ENCODE peak calls at places on chromosomes 4 and X, in nine cellular contexts. S, Y, R, E, W, L, M, C and D are unnamed samples.

GRCh38 chrX:20477836-20478532 is 211.3 kb upstream of the RPS6KA3 start:
- DNase-seq in E (no peak), L (no peak), M (no peak), W (no peak), C (no peak), R (no peak), S (no peak), Y (no peak), D (no peak)

GRCh38 chr4:111074523-111075114 is 451.7 kb upstream of the PITX2 start:
- DNase-seq in Y (no peak), L (peak), E (no peak), C (no peak), M (no peak), W (no peak), R (no peak), S (no peak), D (no peak)

GRCh38 chr4:61795998-61796397 is 595.9 kb downstream of the ADGRL3 start:
- DNase-seq in C (no peak), M (no peak), S (no peak), L (no peak), Y (no peak), E (no peak), W (no peak), R (no peak), D (no peak)

GRCh38 chrX:119605398-119605738 is 856 bp downstream of the NKRF start:
- DNase-seq in R (no peak), S (no peak), C (no peak), M (peak), Y (no peak), L (peak), E (no peak), W (no peak), D (no peak)

GRCh38 chrX:139203681-139204575 is 326.6 kb upstream of the F9 start:
- DNase-seq in M (peak), W (peak), E (no peak), R (peak), L (peak), C (no peak), Y (no peak), S (no peak), D (no peak)

GRCh38 chr4:68655764-68656444 is 14.5 kb downstream of the UGT2B15 start:
- DNase-seq in S (no peak), C (no peak), Y (no peak), E (no peak), M (no peak), R (no peak), W (no peak), L (peak), D (no peak)

GRCh38 chrX:19350831-19351447 is 7.2 kb downstream of the PDHA1 start:
- DNase-seq in L (no peak), W (peak), R (peak), E (no peak), S (no peak), M (no peak), C (no peak), Y (no peak), D (no peak)

GRCh38 chr4:104015680-104016079 is 295.9 kb upstream of the TACR3 start:
- DNase-seq in R (peak), C (no peak), M (no peak), Y (no peak), W (no peak), S (no peak), L (peak), E (no peak), D (no peak)

GRCh38 chrX:43586855-43587254 is 69.2 kb upstream of the MAOA start:
- DNase-seq in E (no peak), L (no peak), M (no peak), S (no peak), C (no peak), R (no peak), W (no peak), Y (no peak), D (no peak)

GRCh38 chrX:69073721-69074120 is 91.5 kb downstream of the PJA1 start:
- DNase-seq in S (no peak), M (peak), R (no peak), E (no peak), W (no peak), Y (no peak), C (no peak), L (no peak), D (no peak)

GRCh38 chrX:109345866-109346265 is 136.0 kb downstream of the GUCY2F start:
- DNase-seq in E (no peak), S (no peak), M (no peak), L (no peak), W (no peak), R (no peak), C (no peak), Y (no peak), D (no peak)

GRCh38 chr4:87469390-87469789 is 47.0 kb downstream of the NUDT9 start:
- DNase-seq in R (no peak), L (no peak), E (no peak), S (no peak), Y (no peak), C (no peak), M (no peak), W (no peak), D (no peak)

GRCh38 chr4:53905935-53906377 is 158.4 kb downstream of the CHIC2 start:
- DNase-seq in S (no peak), W (peak), E (no peak), M (no peak), Y (no peak), L (peak), R (peak), C (peak), D (no peak)

GRCh38 chrX:51420610-51421009 is 75.8 kb downstream of the NUDT11 start:
- DNase-seq in C (no peak), E (no peak), L (peak), R (peak), M (no peak), S (no peak), W (no peak), Y (no peak), D (no peak)

GRCh38 chrX:139642241-139642927 is 65.6 kb downstream of the MCF2 start:
- DNase-seq in S (no peak), W (no peak), E (peak), R (no peak), C (no peak), Y (no peak), L (peak), M (no peak), D (no peak)

GRCh38 chr4:139857021-139857420 is 191.4 kb downstream of the MGST2 start:
- DNase-seq in E (no peak), W (no peak), Y (no peak), R (no peak), C (no peak), M (no peak), S (no peak), L (no peak), D (no peak)

GRCh38 chr4:166493828-166494432 is 620.9 kb downstream of the TLL1 start:
- DNase-seq in S (no peak), R (no peak), Y (no peak), M (no peak), C (no peak), L (no peak), E (no peak), W (no peak), D (no peak)

GRCh38 chrX:100647095-100647494 is 3.1 kb downstream of the SRPX2 start:
- DNase-seq in C (no peak), Y (no peak), R (no peak), L (no peak), W (no peak), S (no peak), E (no peak), M (no peak), D (no peak)

GRCh38 chr4:2934077-2934812 is 29.0 kb downstream of the NOP14 start:
- DNase-seq in E (no peak), W (peak), S (no peak), M (peak), C (no peak), Y (no peak), R (peak), L (peak), D (peak)

GRCh38 chr4:57308301-57308700 is 198.1 kb upstream of the IGFBP7 start:
- DNase-seq in S (no peak), R (no peak), L (no peak), C (no peak), M (no peak), W (no peak), Y (no peak), E (no peak), D (no peak)

GRCh38 chrX:13029831-13030771 is 14.3 kb downstream of the FAM9C start:
- DNase-seq in E (no peak), S (no peak), W (no peak), C (no peak), M (no peak), L (peak), Y (no peak), R (no peak), D (no peak)

GRCh38 chrX:130523460-130524394 is 121.9 kb downstream of the RBMX2 start:
- DNase-seq in W (no peak), L (peak), Y (no peak), E (peak), S (no peak), C (peak), M (no peak), R (no peak), D (no peak)

GRCh38 chr4:11069581-11069980 is 359.1 kb downstream of the HS3ST1 start:
- DNase-seq in C (no peak), L (no peak), E (no peak), M (no peak), R (no peak), S (no peak), W (no peak), Y (no peak), D (no peak)

GRCh38 chrX:114599903-114600302 is 16.0 kb downstream of the HTR2C start:
- DNase-seq in E (no peak), M (no peak), W (no peak), C (no peak), R (no peak), Y (no peak), S (no peak), L (no peak), D (no peak)

GRCh38 chr4:166972071-166972470 is 262.2 kb downstream of the SPOCK3 start:
- DNase-seq in M (no peak), L (no peak), Y (no peak), S (no peak), W (no peak), R (no peak), E (no peak), C (no peak), D (no peak)

GRCh38 chrX:52420824-52421443 is 52.1 kb downstream of the XAGE2 start:
- DNase-seq in W (no peak), C (no peak), L (no peak), M (no peak), Y (no peak), S (no peak), E (no peak), R (no peak), D (no peak)

GRCh38 chrX:119654112-119654531 is 38.8 kb downstream of the SEPTIN6 start:
- DNase-seq in E (no peak), C (no peak), S (no peak), R (peak), Y (no peak), L (peak), W (no peak), M (no peak), D (no peak)

GRCh38 chr4:140277576-140277975 is 95.9 kb upstream of the SCOC start:
- DNase-seq in E (no peak), C (no peak), Y (no peak), L (no peak), M (no peak), S (no peak), R (no peak), W (no peak), D (no peak)

GRCh38 chr4:127781303-127782024 is 658 bp upstream of the HSPA4L start:
- DNase-seq in E (no peak), L (peak), S (no peak), C (no peak), W (peak), M (no peak), R (no peak), Y (no peak), D (no peak)

GRCh38 chr4:90715242-90715641 is 588.0 kb downstream of the CCSER1 start:
- DNase-seq in W (no peak), L (no peak), R (no peak), Y (no peak), E (no peak), C (no peak), M (no peak), S (no peak), D (no peak)

GRCh38 chrX:73818200-73819116 is 255.5 kb downstream of the CHIC1 start:
- DNase-seq in Y (no peak), E (no peak), W (no peak), R (no peak), C (no peak), S (no peak), L (no peak), M (no peak), D (no peak)